ENCODE peak calls at places on chromosomes 13 and 19, in five cellular contexts. N is AG08396, W is globus pallidus, E is occipital lobe, R is omental fat pad. X is an unnamed sample.

GRCh38 chr13:114095486-114095885 is 36.9 kb downstream of the RASA3 start:
- DNase-seq in N (no peak), W (no peak), E (no peak), R (peak; percentile 16), X (no peak)

GRCh38 chr19:35903550-35904179 is 1.3 kb downstream of the HCST start:
- DNase-seq in N (peak; percentile 74), W (peak; percentile 66), E (peak; percentile 34), R (peak; percentile 44), X (peak; percentile 78)

GRCh38 chr13:26718146-26718545 is 42.4 kb downstream of the GPR12 start:
- DNase-seq in N (no peak), W (no peak), E (no peak), R (no peak), X (no peak)

GRCh38 chr13:92994056-92994455 is 232.6 kb upstream of the GPC6 start:
- DNase-seq in N (peak; percentile 3), W (no peak), E (no peak), R (no peak), X (no peak)

GRCh38 chr13:30091691-30092090 is 215.7 kb downstream of the KATNAL1 start:
- DNase-seq in N (no peak), W (peak; percentile 43), E (no peak), R (no peak), X (no peak)

GRCh38 chr13:114161644-114162532 is 17.2 kb upstream of the CFAP97D2 start:
- DNase-seq in N (peak; percentile 55), W (peak; percentile 51), E (no peak), R (peak; percentile 46), X (no peak)

GRCh38 chr19:31119951-31120690 is 229.1 kb downstream of the TSHZ3 start:
- DNase-seq in N (no peak), W (no peak), E (no peak), R (no peak), X (no peak)

GRCh38 chr19:18848860-18849661 is 17.3 kb downstream of the UPF1 start:
- DNase-seq in N (peak; percentile 78), W (peak; percentile 76), E (peak; percentile 58), R (no peak), X (no peak)

GRCh38 chr19:52603558-52604207 is 33.6 kb downstream of the ZNF701 start:
- DNase-seq in N (no peak), W (no peak), E (no peak), R (no peak), X (no peak)

GRCh38 chr19:13098291-13099072 is 4.2 kb downstream of the LYL1 start:
- DNase-seq in N (peak; percentile 68), W (no peak), E (peak; percentile 41), R (no peak), X (no peak)

GRCh38 chr19:584240-585001 is 5.3 kb upstream of the HCN2 start:
- DNase-seq in N (peak; percentile 83), W (no peak), E (no peak), R (no peak), X (peak; percentile 81)

GRCh38 chr13:44414771-44415170 is 41.1 kb downstream of the SERP2 start:
- DNase-seq in N (no peak), W (no peak), E (no peak), R (no peak), X (no peak)

X was measured in GM10248.